ENCODE peak calls at places on chromosomes 4 and X, in ten cellular contexts. H, V, S, W, P, N, Y, L, A and I are unnamed samples.
A peak's percentile ranks its signal among the peaks of the same experiment; 100 is the strongest.

GRCh38 chrX:131746491-131746968 is 202.7 kb downstream of the OR13H1 start:
- DNase-seq in L (no peak), W (peak; percentile 67), S (no peak), A (no peak), P (peak; percentile 84), H (no peak), N (no peak), Y (peak; percentile 89), V (no peak), I (peak; percentile 83)

GRCh38 chrX:22987452-22987851 is 12.3 kb upstream of the DDX53 start:
- DNase-seq in V (no peak), L (no peak), P (no peak), W (peak; percentile 65), S (no peak), Y (no peak), H (no peak), N (no peak), A (no peak), I (no peak)

GRCh38 chr4:65669008-65669971 is 999 bp downstream of the EPHA5 start:
- DNase-seq in N (no peak), P (no peak), S (no peak), H (peak; percentile 39), W (peak; percentile 59), Y (no peak), L (no peak), A (no peak), V (no peak), I (peak; percentile 85)

GRCh38 chr4:139767585-139767984 is 102.0 kb downstream of the MGST2 start:
- DNase-seq in N (no peak), Y (no peak), L (no peak), P (no peak), W (no peak), A (no peak), H (no peak), S (no peak), V (no peak), I (no peak)

GRCh38 chrX:6228720-6229119 is at the start of gene NLGN4X:
- DNase-seq in L (no peak), W (peak; percentile 29), H (no peak), A (no peak), V (no peak), P (no peak), S (no peak), Y (no peak), N (no peak), I (no peak)

GRCh38 chrX:2574271-2574670 is 73.5 kb upstream of the DHRSX start:
- DNase-seq in Y (no peak), P (no peak), N (no peak), W (no peak), H (no peak), S (no peak), A (no peak), L (no peak), V (no peak), I (no peak)

GRCh38 chr4:925771-926500 is 6.2 kb downstream of the GAK start:
- DNase-seq in W (no peak), L (no peak), S (peak; percentile 14), N (no peak), V (no peak), H (no peak), A (peak; percentile 65), Y (no peak), P (no peak), I (no peak)

GRCh38 chrX:69165116-69165651 is at the start of gene PJA1:
- DNase-seq in W (peak; percentile 72), N (no peak), S (peak; percentile 82), P (peak; percentile 78), L (peak; percentile 67), A (peak; percentile 82), H (peak; percentile 74), Y (peak; percentile 87), V (peak; percentile 77), I (peak; percentile 90)

GRCh38 chr4:149897784-149898183 is 82.1 kb upstream of the IQCM start:
- DNase-seq in L (no peak), P (no peak), N (no peak), S (no peak), V (peak; percentile 18), Y (no peak), W (peak; percentile 22), A (no peak), H (no peak), I (no peak)

GRCh38 chr4:126784966-126785580 is 847.7 kb upstream of the INTU start:
- DNase-seq in W (peak; percentile 48), Y (no peak), S (no peak), V (no peak), P (no peak), N (no peak), H (no peak), L (no peak), A (no peak), I (no peak)

GRCh38 chr4:82899339-82899738 is 1.2 kb upstream of the THAP9 start:
- DNase-seq in S (no peak), H (no peak), Y (no peak), W (no peak), V (peak; percentile 16), L (no peak), N (no peak), P (no peak), A (no peak), I (no peak)

GRCh38 chrX:13463608-13464007 is 105.8 kb upstream of the EGFL6 start:
- DNase-seq in N (no peak), Y (peak; percentile 77), A (no peak), W (peak; percentile 93), V (peak; percentile 75), H (no peak), P (peak; percentile 52), S (no peak), L (no peak), I (no peak)

GRCh38 chrX:131828482-131828881 is 194.6 kb upstream of the STK26 start:
- DNase-seq in P (no peak), Y (no peak), L (no peak), A (no peak), N (no peak), V (peak; percentile 46), H (no peak), S (no peak), W (no peak), I (no peak)

GRCh38 chrX:69021095-69021494 is 144.2 kb downstream of the PJA1 start:
- DNase-seq in W (no peak), N (no peak), L (no peak), P (no peak), V (peak; percentile 83), H (no peak), Y (peak; percentile 27), A (no peak), S (no peak), I (peak; percentile 69)

GRCh38 chr4:186934841-186935443 is 211.3 kb upstream of the FAT1 start:
- DNase-seq in Y (no peak), L (no peak), P (no peak), V (no peak), N (no peak), H (no peak), S (no peak), A (no peak), W (no peak), I (no peak)

GRCh38 chrX:1751781-1752180 is 136.9 kb downstream of the ASMT start:
- DNase-seq in P (no peak), H (no peak), W (no peak), A (no peak), V (peak; percentile 57), Y (no peak), S (no peak), L (no peak), N (no peak), I (no peak)

GRCh38 chr4:1243451-1244080 is 5.4 kb downstream of the CTBP1 start:
- DNase-seq in P (no peak), L (peak; percentile 47), W (no peak), V (peak; percentile 67), Y (peak; percentile 52), A (peak; percentile 72), N (no peak), S (peak; percentile 44), H (no peak), I (no peak)

GRCh38 chr4:41160856-41161255 is 53.5 kb downstream of the APBB2 start:
- DNase-seq in N (no peak), Y (no peak), W (peak; percentile 94), V (no peak), S (no peak), A (no peak), L (no peak), P (no peak), H (no peak), I (no peak)

GRCh38 chrX:143437439-143437838 is 79.8 kb downstream of the SPANXN3 start:
- DNase-seq in L (no peak), A (no peak), S (no peak), Y (no peak), V (peak; percentile 16), N (no peak), P (no peak), W (no peak), H (no peak), I (no peak)
- TF ChIP-seq CTCF in L (no peak), A (no peak), S (no peak), Y (peak; percentile 32), V (no peak), N (peak; percentile 48), P (peak; percentile 20), W (no peak), H (no peak), I (peak; percentile 43)

GRCh38 chrX:35499071-35499862 is 298.9 kb upstream of the MAGEB16 start:
- DNase-seq in H (no peak), Y (no peak), V (no peak), S (no peak), P (no peak), A (no peak), W (no peak), L (no peak), N (no peak), I (no peak)
- TF ChIP-seq CTCF in H (no peak), Y (no peak), V (no peak), S (no peak), P (no peak), A (no peak), W (no peak), L (no peak), N (no peak), I (no peak)

DNA sequence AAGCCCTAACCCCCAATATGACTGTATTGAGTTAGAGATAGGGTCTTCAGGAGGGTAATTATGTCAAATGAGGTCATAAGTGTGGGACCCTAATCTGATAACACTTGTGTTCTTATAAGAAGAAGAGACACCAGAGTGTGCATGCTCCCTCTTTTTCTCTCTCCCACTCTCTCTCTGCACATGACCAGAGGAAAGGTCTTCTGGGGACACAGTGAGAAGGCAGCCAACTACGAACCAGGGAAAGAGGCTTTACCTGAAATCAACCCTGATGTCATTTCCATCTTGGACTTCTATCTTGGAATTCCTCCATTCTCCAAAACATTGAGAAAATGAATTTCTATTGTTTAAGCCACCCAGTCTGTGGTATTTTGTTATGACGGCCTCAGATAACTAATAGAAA is 97.2 kb upstream of the MAD2L1 start:
- DNase-seq in Y (no peak), W (no peak), A (no peak), V (no peak), H (no peak), P (no peak), S (no peak), L (no peak), N (no peak), I (no peak)
- TF ChIP-seq CTCF in Y (no peak), W (no peak), A (no peak), V (no peak), H (no peak), P (no peak), S (no peak), L (no peak), N (no peak), I (no peak)

DNA sequence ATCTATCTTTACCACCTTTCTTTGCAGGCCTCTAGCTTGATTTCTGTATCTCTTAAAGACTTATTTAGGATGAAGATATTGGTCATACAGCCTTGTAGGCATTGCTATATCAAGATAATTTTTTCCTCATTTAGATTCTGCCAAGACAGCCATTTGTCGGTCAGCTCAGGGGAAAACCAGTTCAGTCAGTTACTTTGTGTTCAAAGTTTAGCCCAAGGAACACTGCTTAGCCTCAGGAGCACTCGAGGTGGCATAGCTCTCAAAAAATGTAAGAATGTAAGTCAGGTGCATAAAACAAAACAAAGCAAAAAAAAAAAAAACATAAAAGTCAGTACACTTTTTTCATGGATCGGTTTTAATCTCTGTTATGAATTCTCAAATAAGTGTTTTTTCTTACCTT is 43.4 kb downstream of the NRK start:
- DNase-seq in P (no peak), V (no peak), N (no peak), H (no peak), A (no peak), S (no peak), L (no peak), W (no peak), Y (no peak), I (no peak)
- TF ChIP-seq CTCF in P (no peak), V (no peak), N (no peak), H (no peak), A (no peak), S (no peak), L (no peak), W (no peak), Y (no peak), I (no peak)